ENCODE peak calls at places on chromosome X, in five cellular contexts. K is uterus, O is A549, M is GM23338, U is right lobe of liver. N is an unnamed sample.

GRCh38 chrX:12770440-12770839 is 20.8 kb upstream of the PRPS2 start:
- DNase-seq in K (no peak), M (peak; percentile 34), U (no peak), O (no peak), N (no peak)

GRCh38 chrX:68731254-68731653 is 83.8 kb downstream of the STARD8 start:
- DNase-seq in K (no peak), M (no peak), O (no peak), U (no peak), N (no peak)

GRCh38 chrX:56733459-56734046 is 4.5 kb downstream of the NBDY start:
- DNase-seq in K (peak; percentile 61), M (peak; percentile 73), O (peak; percentile 16), U (no peak), N (no peak)

GRCh38 chrX:109270580-109271484 is 211.1 kb downstream of the GUCY2F start:
- DNase-seq in O (no peak), U (no peak), M (no peak), K (no peak), N (no peak)

GRCh38 chrX:144896323-144896722 is 351.0 kb upstream of the SPANXN1 start:
- DNase-seq in M (no peak), O (no peak), U (no peak), K (no peak), N (no peak)

GRCh38 chrX:38929966-38930421 is 128.7 kb downstream of the MID1IP1 start:
- DNase-seq in M (no peak), U (no peak), O (no peak), K (no peak), N (no peak)

GRCh38 chrX:107674480-107675364 is 46.4 kb downstream of the PRPS1 start:
- DNase-seq in K (peak; percentile 88), O (no peak), U (peak; percentile 59), M (no peak), N (no peak)

GRCh38 chrX:125646195-125646594 is 326.5 kb downstream of the TEX13C start:
- DNase-seq in M (peak; percentile 19), O (no peak), K (no peak), U (no peak), N (no peak)

GRCh38 chrX:41553688-41554087 is 106.5 kb downstream of the NYX start:
- DNase-seq in O (no peak), K (no peak), M (no peak), U (no peak), N (no peak)

GRCh38 chrX:111352424-111352823 is 59.6 kb downstream of the DCX start:
- DNase-seq in K (peak; percentile 45), M (no peak), O (no peak), U (peak; percentile 42), N (no peak)

GRCh38 chrX:39772057-39772832 is 325.5 kb downstream of the BCOR start:
- DNase-seq in M (peak; percentile 71), O (no peak), K (no peak), U (no peak), N (no peak)

GRCh38 chrX:38206036-38206435 is 14.6 kb downstream of the SRPX start:
- DNase-seq in M (no peak), O (no peak), U (no peak), K (no peak), N (no peak)

GRCh38 chrX:53435997-53436396 is 1.8 kb upstream of the HSD17B10 start:
- DNase-seq in O (peak; percentile 70), U (peak; percentile 62), K (peak; percentile 62), M (peak; percentile 79), N (no peak)

GRCh38 chrX:107445146-107445545 is 4.3 kb upstream of the FRMPD3 start:
- DNase-seq in M (no peak), U (no peak), K (no peak), O (no peak), N (no peak)

GRCh38 chrX:107684956-107685385 is 56.7 kb downstream of the PRPS1 start:
- DNase-seq in O (no peak), K (peak; percentile 81), M (peak; percentile 36), U (peak; percentile 63), N (no peak)

GRCh38 chrX:793216-793770 is 162.7 kb downstream of the SHOX start:
- DNase-seq in K (no peak), U (peak; percentile 11), M (peak; percentile 43), O (no peak), N (peak; percentile 66)

GRCh38 chrX:154466907-154467306 is 8.8 kb downstream of the PLXNA3 start:
- DNase-seq in M (no peak), K (no peak), U (no peak), O (no peak), N (no peak)

GRCh38 chrX:43958529-43958928 is 14.7 kb downstream of the NDP start:
- DNase-seq in O (peak; percentile 55), K (peak; percentile 57), M (peak; percentile 82), U (no peak), N (no peak)

GRCh38 chrX:153627675-153628111 is 19.3 kb upstream of the DUSP9 start:
- DNase-seq in U (peak; percentile 36), K (peak; percentile 6), M (no peak), O (no peak), N (no peak)

GRCh38 chrX:41779058-41779564 is 55.1 kb downstream of the GPR82 start:
- DNase-seq in K (no peak), O (peak; percentile 22), M (no peak), U (no peak), N (no peak)

GRCh38 chrX:54237014-54237413 is 54.0 kb upstream of the FAM120C start:
- DNase-seq in O (no peak), M (no peak), U (no peak), K (no peak), N (no peak)

GRCh38 chrX:149846789-149847188 is 34.2 kb upstream of the MAGEA8 start:
- DNase-seq in O (no peak), K (no peak), U (no peak), M (no peak), N (no peak)

GRCh38 chrX:22060451-22060940 is 28.4 kb downstream of the PHEX start:
- DNase-seq in M (no peak), O (no peak), K (no peak), U (no peak), N (no peak)

GRCh38 chrX:55357236-55357635 is 92.5 kb upstream of the PAGE3 start:
- DNase-seq in K (no peak), M (no peak), U (no peak), O (no peak), N (no peak)

GRCh38 chrX:103063918-103064434 is at the start of gene BEX1:
- DNase-seq in K (peak; percentile 51), U (no peak), M (peak; percentile 80), O (no peak), N (no peak)

GRCh38 chrX:32998776-32999175 is 212.6 kb downstream of the DMD start:
- DNase-seq in K (no peak), O (no peak), U (no peak), M (no peak), N (no peak)

GRCh38 chrX:154734101-154734781 is 16.6 kb downstream of the GAB3 start:
- DNase-seq in U (no peak), O (no peak), K (peak; percentile 40), M (no peak), N (no peak)

GRCh38 chrX:115549008-115549407 is 12.0 kb upstream of the PLS3 start:
- DNase-seq in K (no peak), U (no peak), M (no peak), O (no peak), N (no peak)

GRCh38 chrX:134512566-134512965 is 52.6 kb downstream of the HPRT1 start:
- DNase-seq in O (peak; percentile 59), K (no peak), U (no peak), M (peak; percentile 31), N (no peak)

GRCh38 chrX:148228521-148228920 is 247.4 kb downstream of the FMR1NB start:
- DNase-seq in K (no peak), M (no peak), O (no peak), U (no peak), N (no peak)

GRCh38 chrX:14927391-14927790 is 54.2 kb downstream of the MOSPD2 start:
- DNase-seq in M (no peak), U (no peak), O (no peak), K (no peak), N (no peak)

GRCh38 chrX:55524487-55524886 is 34.8 kb upstream of the USP51 start:
- DNase-seq in U (no peak), O (no peak), M (peak; percentile 5), K (no peak), N (no peak)

GRCh38 chrX:154714925-154715324 is 36.0 kb downstream of the GAB3 start:
- DNase-seq in M (peak; percentile 60), U (no peak), O (peak; percentile 53), K (peak; percentile 36), N (no peak)

GRCh38 chrX:74505437-74505836 is 84.1 kb downstream of the SLC16A2 start:
- DNase-seq in U (no peak), O (no peak), K (no peak), M (no peak), N (no peak)

GRCh38 chrX:44003975-44004374 is 30.8 kb upstream of the NDP start:
- DNase-seq in M (no peak), O (no peak), K (no peak), U (no peak), N (no peak)

GRCh38 chrX:119343856-119344255 is 55.3 kb upstream of the SLC25A43 start:
- DNase-seq in U (no peak), M (no peak), O (no peak), K (no peak), N (no peak)

GRCh38 chrX:153582896-153583295 is 16.0 kb downstream of the CCNQ start:
- DNase-seq in M (no peak), K (no peak), O (no peak), U (no peak), N (no peak)

GRCh38 chrX:16825306-16826035 is 39.2 kb downstream of the TXLNG start:
- DNase-seq in K (no peak), U (no peak), M (no peak), O (peak; percentile 33), N (no peak)

GRCh38 chrX:131366387-131366786 is 77.3 kb upstream of the IGSF1 start:
- DNase-seq in M (peak; percentile 37), K (no peak), O (peak; percentile 1), U (no peak), N (no peak)
- TF ChIP-seq CTCF in M (peak; percentile 22), K (no peak), O (no peak), U (peak; percentile 19), N (peak; percentile 19)

GRCh38 chrX:11196476-11196875 is 85.3 kb downstream of the HCCS start:
- DNase-seq in U (no peak), K (no peak), O (no peak), M (no peak), N (no peak)
- TF ChIP-seq CTCF in U (no peak), K (no peak), O (no peak), M (no peak), N (no peak)

GRCh38 chrX:105191878-105192277 is 28.6 kb downstream of the TEX13A start:
- DNase-seq in O (no peak), M (peak; percentile 58), K (no peak), U (no peak), N (no peak)
- TF ChIP-seq CTCF in O (no peak), M (peak; percentile 55), K (no peak), U (peak; percentile 28), N (peak; percentile 47)

GRCh38 chrX:70979136-70979762 is 48.4 kb upstream of the SLC7A3 start:
- DNase-seq in M (peak; percentile 74), K (no peak), U (no peak), O (peak; percentile 18), N (no peak)
- TF ChIP-seq CTCF in M (peak; percentile 55), K (no peak), U (no peak), O (peak; percentile 35), N (peak; percentile 50)

N was measured in osteocyte.